ENCODE peak calls at places on chromosomes 4 and X, in five cellular contexts. B, N, M, T and F are unnamed samples.

GRCh38 chr4:184473515-184474260 is 662 bp downstream of the IRF2 start:
- DNase-seq in T (no peak), M (peak; percentile 67), N (peak; percentile 32), B (peak; percentile 70), F (peak; percentile 39)

GRCh38 chr4:88533937-88534750 is 10.6 kb upstream of the PYURF start:
- DNase-seq in T (no peak), M (no peak), B (peak; percentile 82), N (peak; percentile 94), F (no peak)

GRCh38 chrX:41302293-41302868 is 31.6 kb upstream of the DDX3X start:
- DNase-seq in M (no peak), T (peak; percentile 34), B (peak; percentile 22), N (no peak), F (no peak)

GRCh38 chrX:2689773-2690666 is 1.1 kb upstream of the CD99 start:
- DNase-seq in B (no peak), T (no peak), M (no peak), N (no peak), F (no peak)

GRCh38 chr4:2789351-2789750 is 3.5 kb upstream of the SH3BP2 start:
- DNase-seq in T (no peak), N (no peak), M (no peak), B (no peak), F (no peak)

GRCh38 chr4:8201341-8201781 is 2.3 kb downstream of the SH3TC1 start:
- DNase-seq in N (no peak), T (no peak), M (no peak), B (no peak), F (no peak)

GRCh38 chr4:113878718-113879117 is 100.7 kb downstream of the ARSJ start:
- DNase-seq in T (no peak), B (peak; percentile 47), M (peak; percentile 59), N (peak; percentile 57), F (peak; percentile 51)

GRCh38 chr4:134024251-134024650 is 177.3 kb downstream of the PABPC4L start:
- DNase-seq in M (no peak), N (no peak), B (peak; percentile 9), T (no peak), F (no peak)

GRCh38 chr4:7766086-7766485 is 173.6 kb downstream of the AFAP1 start:
- DNase-seq in T (no peak), M (no peak), N (no peak), B (no peak), F (no peak)

GRCh38 chr4:27003602-27004238 is 143.1 kb downstream of the STIM2 start:
- DNase-seq in B (peak; percentile 45), M (no peak), N (peak; percentile 59), T (no peak), F (no peak)

GRCh38 chrX:153641575-153642312 is 5.3 kb upstream of the DUSP9 start:
- DNase-seq in M (no peak), B (no peak), N (no peak), T (no peak), F (no peak)

GRCh38 chr4:121950680-121951569 is 935 bp downstream of the TRPC3 start:
- DNase-seq in B (peak; percentile 51), N (peak; percentile 18), M (peak; percentile 76), T (no peak), F (peak; percentile 8)

GRCh38 chrX:68196939-68197791 is 236.1 kb downstream of the OPHN1 start:
- DNase-seq in N (peak; percentile 57), B (peak; percentile 49), M (peak; percentile 33), T (peak; percentile 8), F (peak; percentile 35)

GRCh38 chr4:76640252-76640925 is 205.4 kb downstream of the SHROOM3 start:
- DNase-seq in M (no peak), B (no peak), N (no peak), T (no peak), F (no peak)

GRCh38 chr4:85744950-85745349 is 270.0 kb downstream of the ARHGAP24 start:
- DNase-seq in T (no peak), M (no peak), N (no peak), B (peak; percentile 88), F (no peak)

GRCh38 chrX:22135994-22136684 is 104.0 kb downstream of the PHEX start:
- DNase-seq in T (no peak), N (peak; percentile 60), M (no peak), B (peak; percentile 64), F (peak; percentile 42)

GRCh38 chrX:38558681-38559080 is 2.7 kb upstream of the TSPAN7 start:
- DNase-seq in T (no peak), N (no peak), B (peak; percentile 3), M (no peak), F (no peak)

GRCh38 chr4:46032061-46032460 is 91.8 kb downstream of the GABRG1 start:
- DNase-seq in T (no peak), M (no peak), B (no peak), N (no peak), F (no peak)

GRCh38 chr4:62018537-62018936 is 818.4 kb downstream of the ADGRL3 start:
- DNase-seq in M (no peak), N (no peak), T (no peak), B (no peak), F (no peak)

GRCh38 chrX:24526616-24527015 is 61.5 kb downstream of the PDK3 start:
- DNase-seq in B (no peak), N (no peak), M (no peak), T (no peak), F (no peak)

GRCh38 chr4:182297659-182298058 is 54.5 kb downstream of the TENM3 start:
- DNase-seq in M (no peak), B (peak; percentile 18), N (peak; percentile 80), T (no peak), F (no peak)

GRCh38 chr4:170497729-170498128 is 408.0 kb upstream of the AADAT start:
- DNase-seq in N (no peak), M (no peak), B (no peak), T (no peak), F (no peak)

GRCh38 chrX:137428251-137428661 is 137.7 kb upstream of the ZIC3 start:
- DNase-seq in M (peak; percentile 62), T (no peak), N (no peak), B (no peak), F (no peak)

GRCh38 chr4:123667496-123667895 is 270.9 kb downstream of the SPRY1 start:
- DNase-seq in N (peak; percentile 93), M (no peak), T (peak; percentile 33), B (no peak), F (no peak)

GRCh38 chr4:86306816-86307215 is 53.0 kb downstream of the MAPK10 start:
- DNase-seq in T (no peak), N (peak; percentile 83), B (peak; percentile 5), M (no peak), F (no peak)

GRCh38 chr4:74203467-74203866 is 45.5 kb downstream of the MTHFD2L start:
- DNase-seq in N (no peak), M (no peak), B (no peak), T (no peak), F (no peak)

GRCh38 chr4:53476232-53477037 is 99.0 kb downstream of the FIP1L1 start:
- DNase-seq in B (peak; percentile 94), M (no peak), T (peak; percentile 57), N (peak; percentile 98), F (no peak)

GRCh38 chrX:9114245-9114644 is 80.3 kb upstream of the FAM9B start:
- DNase-seq in N (no peak), M (no peak), T (no peak), B (no peak), F (no peak)

GRCh38 chr4:94714761-94715160 is 43.0 kb upstream of the BMPR1B start:
- DNase-seq in B (peak; percentile 57), N (peak; percentile 74), M (no peak), T (peak; percentile 78), F (no peak)

GRCh38 chrX:97895751-97896150 is 1012.0 kb downstream of the RPA4 start:
- DNase-seq in N (peak; percentile 32), T (no peak), M (no peak), B (no peak), F (no peak)

GRCh38 chr4:145177511-145177905 is 2.9 kb downstream of the OTUD4 start:
- DNase-seq in T (no peak), N (peak; percentile 52), M (no peak), B (peak; percentile 67), F (no peak)

GRCh38 chr4:36386691-36387090 is 105.3 kb downstream of the DTHD1 start:
- DNase-seq in M (no peak), T (no peak), B (no peak), N (no peak), F (no peak)

GRCh38 chrX:111680988-111681779 is at the start of gene ALG13:
- DNase-seq in B (peak; percentile 91), N (peak; percentile 90), T (peak; percentile 79), M (peak; percentile 81), F (peak; percentile 62)
- H3K14ac ChIP-seq in B (no peak within 1 kb of the TSS), N (peak within 1 kb of the TSS; percentile 96), T (peak within 1 kb of the TSS; percentile 100), M (no peak within 1 kb of the TSS), F (peak within 1 kb of the TSS; percentile 82)

GRCh38 chr4:80266267-80266901 is at the start of gene FGF5:
- DNase-seq in B (peak; percentile 89), N (peak; percentile 94), T (no peak), M (peak; percentile 77), F (peak; percentile 38)

GRCh38 chr4:80270321-80270720 is 3.9 kb downstream of the FGF5 start:
- DNase-seq in M (no peak), T (no peak), B (no peak), N (no peak), F (no peak)

GRCh38 chr4:80266902-80267380 is 477 bp downstream of the FGF5 start:
- DNase-seq in B (peak; percentile 64), T (no peak), N (peak; percentile 59), M (no peak), F (no peak)

GRCh38 chr4:80268936-80269335 is 2.5 kb downstream of the FGF5 start:
- DNase-seq in N (no peak), B (peak; percentile 10), T (no peak), M (no peak), F (no peak)

GRCh38 chr4:80268081-80268823 is 1.8 kb downstream of the FGF5 start:
- DNase-seq in T (no peak), B (peak; percentile 43), N (peak; percentile 53), M (peak; percentile 55), F (no peak)
- H3K4me3 ChIP-seq in T (no peak overlapping the region), B (peak overlapping the region; percentile 67), N (peak overlapping the region; percentile 63), M (peak overlapping the region; percentile 50), F (no peak overlapping the region)

DNA sequence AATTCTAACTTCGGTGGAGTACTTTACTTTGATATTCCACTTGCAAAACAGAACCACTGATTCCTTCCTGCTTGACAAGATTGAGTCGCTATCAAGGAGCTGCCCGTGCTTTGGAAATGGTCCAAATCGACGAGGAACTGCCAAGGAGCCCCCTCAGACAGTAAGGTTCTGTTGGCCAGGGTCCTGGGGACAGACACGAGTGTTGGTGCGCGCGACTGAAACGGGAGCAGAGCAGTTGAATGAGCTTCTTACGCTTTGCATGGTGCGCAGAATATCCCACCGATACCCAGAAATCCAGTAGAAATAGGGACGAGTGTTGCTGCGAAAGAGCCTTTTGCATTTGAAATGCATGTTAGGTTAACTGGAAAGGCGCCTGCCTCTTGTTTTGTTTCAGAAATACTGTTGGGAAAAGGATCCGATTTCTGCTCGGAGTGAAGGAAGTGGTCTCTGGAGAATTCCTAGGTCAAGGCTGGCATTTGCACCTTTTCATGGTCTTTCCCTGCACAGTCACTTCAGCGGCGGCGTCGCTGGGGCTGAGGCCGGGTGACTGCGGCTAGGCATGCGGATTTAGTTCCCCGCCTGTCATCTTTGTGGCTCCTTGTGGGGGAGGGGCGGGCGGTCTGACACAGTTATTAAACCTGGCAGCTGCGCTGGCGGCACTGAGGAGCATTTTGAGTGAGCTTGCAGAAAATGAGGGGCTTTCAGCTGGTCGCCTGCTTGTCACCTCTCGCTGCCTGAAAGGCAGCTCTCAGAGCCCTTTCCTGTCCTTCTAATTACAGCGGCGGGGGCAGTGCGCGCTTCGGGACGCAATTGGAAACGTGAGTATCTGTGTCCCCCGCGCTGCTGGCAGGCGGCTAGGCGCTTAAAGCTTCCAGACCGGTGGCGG is 51.5 kb upstream of the TRIM2 start:
- DNase-seq in M (peak; percentile 71), N (peak; percentile 23), B (peak; percentile 48), T (peak; percentile 1), F (peak; percentile 56)
- H3K14ac ChIP-seq in M (no peak overlapping the region), N (no peak overlapping the region), B (no peak overlapping the region), T (peak overlapping the region; percentile 37), F (no peak overlapping the region)

GRCh38 chrX:13028871-13029336 is 15.5 kb downstream of the FAM9C start:
- DNase-seq in B (no peak), N (no peak), M (no peak), T (peak; percentile 29), F (no peak)
- H3K4me3 ChIP-seq in B (no peak overlapping the region), N (no peak overlapping the region), M (no peak overlapping the region), T (no peak overlapping the region), F (no peak overlapping the region)